ENCODE peak calls at places on chromosomes 6 and 20, in seven cellular contexts. One of them, this sample, is unnamed.

GRCh38 chr6:110395221-110395620 is 20.2 kb downstream of the DDO start:
- DNase-seq in WTC11: no peak
- DNase-seq in brain microvascular endothelial cell: no peak
- DNase-seq in RWPE1: no peak
- DNase-seq in fibroblast of lung: no peak
- DNase-seq in epithelial cell of esophagus: no peak
- DNase-seq in GM13977: no peak
- DNase-seq in this sample: no peak

GRCh38 chr6:4349931-4350330 is 214.6 kb upstream of the ECI2 start:
- DNase-seq in WTC11: no peak
- DNase-seq in brain microvascular endothelial cell: no peak
- DNase-seq in RWPE1: no peak
- DNase-seq in fibroblast of lung: no peak
- DNase-seq in epithelial cell of esophagus: no peak
- DNase-seq in GM13977: no peak
- DNase-seq in this sample: peak

GRCh38 chr6:147621280-147621679 is 112.8 kb downstream of the SAMD5 start:
- DNase-seq in WTC11: no peak
- DNase-seq in brain microvascular endothelial cell: peak
- DNase-seq in RWPE1: no peak
- DNase-seq in fibroblast of lung: peak
- DNase-seq in epithelial cell of esophagus: no peak
- DNase-seq in GM13977: no peak
- DNase-seq in this sample: no peak

GRCh38 chr20:51036827-51037229 is 13.9 kb upstream of the KCNG1 start:
- DNase-seq in WTC11: no peak
- DNase-seq in brain microvascular endothelial cell: no peak
- DNase-seq in RWPE1: no peak
- DNase-seq in fibroblast of lung: no peak
- DNase-seq in epithelial cell of esophagus: peak
- DNase-seq in GM13977: no peak
- DNase-seq in this sample: no peak

GRCh38 chr6:123803862-123804681 is at the start of gene NKAIN2:
- DNase-seq in WTC11: peak
- DNase-seq in brain microvascular endothelial cell: no peak
- DNase-seq in RWPE1: peak
- DNase-seq in fibroblast of lung: no peak
- DNase-seq in epithelial cell of esophagus: peak
- DNase-seq in GM13977: peak
- DNase-seq in this sample: peak

GRCh38 chr20:20363449-20364015 is 4.4 kb upstream of the INSM1 start:
- DNase-seq in WTC11: peak
- DNase-seq in brain microvascular endothelial cell: no peak
- DNase-seq in RWPE1: no peak
- DNase-seq in fibroblast of lung: no peak
- DNase-seq in epithelial cell of esophagus: no peak
- DNase-seq in GM13977: peak
- DNase-seq in this sample: no peak

GRCh38 chr20:47136782-47137181 is 219.7 kb downstream of the ZMYND8 start:
- DNase-seq in WTC11: no peak
- DNase-seq in brain microvascular endothelial cell: no peak
- DNase-seq in RWPE1: no peak
- DNase-seq in fibroblast of lung: no peak
- DNase-seq in epithelial cell of esophagus: no peak
- DNase-seq in GM13977: no peak
- DNase-seq in this sample: no peak

GRCh38 chr6:80548496-80548895 is 442.0 kb downstream of the BCKDHB start:
- DNase-seq in WTC11: no peak
- DNase-seq in brain microvascular endothelial cell: peak
- DNase-seq in RWPE1: no peak
- DNase-seq in fibroblast of lung: peak
- DNase-seq in epithelial cell of esophagus: peak
- DNase-seq in GM13977: no peak
- DNase-seq in this sample: no peak

DNA sequence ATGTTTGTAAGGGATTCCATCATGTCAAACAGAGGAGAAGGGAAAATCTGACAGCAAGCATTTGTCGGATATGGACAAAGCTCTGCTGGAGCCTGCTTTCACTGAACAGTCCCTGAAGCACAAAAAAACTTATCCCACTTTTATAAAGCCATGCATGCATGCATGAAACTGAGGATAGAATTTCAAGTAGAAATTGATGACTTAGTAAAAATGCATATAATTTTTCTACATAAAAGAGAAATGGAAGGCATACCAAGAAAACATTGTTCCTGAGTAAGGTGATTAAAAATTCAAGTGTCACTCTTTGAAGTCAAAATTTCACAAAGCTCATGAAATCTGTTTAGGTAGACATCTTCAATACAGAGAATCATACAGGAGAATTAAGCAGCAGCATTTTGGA is 493.9 kb downstream of the HACE1 start:
- DNase-seq in WTC11: no peak
- DNase-seq in brain microvascular endothelial cell: no peak
- DNase-seq in RWPE1: no peak
- DNase-seq in fibroblast of lung: no peak
- DNase-seq in epithelial cell of esophagus: no peak
- DNase-seq in GM13977: no peak
- DNase-seq in this sample: no peak
- TF ChIP-seq CTCF in WTC11: no peak
- TF ChIP-seq CTCF in brain microvascular endothelial cell: no peak
- TF ChIP-seq CTCF in RWPE1: no peak
- TF ChIP-seq CTCF in fibroblast of lung: no peak
- TF ChIP-seq CTCF in epithelial cell of esophagus: no peak
- TF ChIP-seq CTCF in GM13977: no peak
- TF ChIP-seq CTCF in this sample: no peak

GRCh38 chr6:32430179-32430578 is 9.5 kb upstream of the HLA-DRA start:
- DNase-seq in WTC11: no peak
- DNase-seq in brain microvascular endothelial cell: no peak
- DNase-seq in RWPE1: no peak
- DNase-seq in fibroblast of lung: no peak
- DNase-seq in epithelial cell of esophagus: no peak
- DNase-seq in GM13977: no peak
- DNase-seq in this sample: no peak

GRCh38 chr6:32427218-32427617 is 12.5 kb upstream of the HLA-DRA start:
- DNase-seq in WTC11: no peak
- DNase-seq in brain microvascular endothelial cell: no peak
- DNase-seq in RWPE1: no peak
- DNase-seq in fibroblast of lung: no peak
- DNase-seq in epithelial cell of esophagus: no peak
- DNase-seq in GM13977: no peak
- DNase-seq in this sample: no peak

GRCh38 chr6:32427934-32428474 is 11.7 kb upstream of the HLA-DRA start:
- DNase-seq in WTC11: no peak
- DNase-seq in brain microvascular endothelial cell: no peak
- DNase-seq in RWPE1: no peak
- DNase-seq in fibroblast of lung: no peak
- DNase-seq in epithelial cell of esophagus: no peak
- DNase-seq in GM13977: no peak
- DNase-seq in this sample: no peak

GRCh38 chr6:32431142-32431541 is 8.5 kb upstream of the HLA-DRA start:
- DNase-seq in WTC11: no peak
- DNase-seq in brain microvascular endothelial cell: no peak
- DNase-seq in RWPE1: no peak
- DNase-seq in fibroblast of lung: no peak
- DNase-seq in epithelial cell of esophagus: no peak
- DNase-seq in GM13977: no peak
- DNase-seq in this sample: no peak

DNA sequence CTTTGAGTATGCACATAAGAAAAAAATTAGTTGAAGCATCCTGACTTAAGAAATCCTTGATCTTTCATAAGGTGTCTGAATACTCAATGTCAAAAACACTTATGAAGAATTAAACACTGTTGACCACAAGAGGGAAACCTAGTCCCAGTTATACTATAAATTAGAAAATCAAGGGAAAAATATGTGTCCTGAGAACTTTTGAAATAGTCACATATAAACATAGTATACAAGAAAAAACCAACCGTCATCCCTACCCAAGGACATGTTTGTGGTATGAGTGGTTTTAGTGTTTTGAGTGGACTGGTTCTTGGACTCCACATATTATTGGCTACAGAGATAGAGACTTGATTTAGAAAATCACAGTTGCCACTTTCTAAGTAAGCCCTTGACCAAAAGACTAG is 7.6 kb upstream of the HLA-DRA start:
- DNase-seq in WTC11: no peak
- DNase-seq in brain microvascular endothelial cell: no peak
- DNase-seq in RWPE1: peak
- DNase-seq in fibroblast of lung: peak
- DNase-seq in epithelial cell of esophagus: peak
- DNase-seq in GM13977: peak
- DNase-seq in this sample: no peak
- TF ChIP-seq CTCF in WTC11: no peak
- TF ChIP-seq CTCF in brain microvascular endothelial cell: peak
- TF ChIP-seq CTCF in RWPE1: no peak
- TF ChIP-seq CTCF in fibroblast of lung: no peak
- TF ChIP-seq CTCF in epithelial cell of esophagus: peak
- TF ChIP-seq CTCF in GM13977: peak
- TF ChIP-seq CTCF in this sample: peak

GRCh38 chr6:87473419-87473903 is 687 bp downstream of the SLC35A1 start:
- DNase-seq in WTC11: no peak
- DNase-seq in brain microvascular endothelial cell: peak
- DNase-seq in RWPE1: peak
- DNase-seq in fibroblast of lung: peak
- DNase-seq in epithelial cell of esophagus: peak
- DNase-seq in GM13977: peak
- DNase-seq in this sample: no peak

GRCh38 chr6:87472525-87473418 is at the start of gene SLC35A1:
- DNase-seq in WTC11: peak
- DNase-seq in brain microvascular endothelial cell: peak
- DNase-seq in RWPE1: peak
- DNase-seq in fibroblast of lung: peak
- DNase-seq in epithelial cell of esophagus: peak
- DNase-seq in GM13977: peak
- DNase-seq in this sample: peak
- TF ChIP-seq CTCF in WTC11: no peak
- TF ChIP-seq CTCF in brain microvascular endothelial cell: no peak
- TF ChIP-seq CTCF in RWPE1: no peak
- TF ChIP-seq CTCF in fibroblast of lung: peak
- TF ChIP-seq CTCF in epithelial cell of esophagus: no peak
- TF ChIP-seq CTCF in GM13977: no peak
- TF ChIP-seq CTCF in this sample: peak

GRCh38 chr6:68559716-68560115 is 75.4 kb upstream of the ADGRB3 start:
- DNase-seq in WTC11: no peak
- DNase-seq in brain microvascular endothelial cell: no peak
- DNase-seq in RWPE1: no peak
- DNase-seq in fibroblast of lung: peak
- DNase-seq in epithelial cell of esophagus: peak
- DNase-seq in GM13977: no peak
- DNase-seq in this sample: no peak

GRCh38 chr6:68559052-68559451 is 76.0 kb upstream of the ADGRB3 start:
- DNase-seq in WTC11: no peak
- DNase-seq in brain microvascular endothelial cell: no peak
- DNase-seq in RWPE1: no peak
- DNase-seq in fibroblast of lung: peak
- DNase-seq in epithelial cell of esophagus: no peak
- DNase-seq in GM13977: no peak
- DNase-seq in this sample: no peak
- TF ChIP-seq CTCF in WTC11: no peak
- TF ChIP-seq CTCF in brain microvascular endothelial cell: no peak
- TF ChIP-seq CTCF in RWPE1: no peak
- TF ChIP-seq CTCF in fibroblast of lung: no peak
- TF ChIP-seq CTCF in epithelial cell of esophagus: no peak
- TF ChIP-seq CTCF in GM13977: no peak
- TF ChIP-seq CTCF in this sample: no peak

DNA sequence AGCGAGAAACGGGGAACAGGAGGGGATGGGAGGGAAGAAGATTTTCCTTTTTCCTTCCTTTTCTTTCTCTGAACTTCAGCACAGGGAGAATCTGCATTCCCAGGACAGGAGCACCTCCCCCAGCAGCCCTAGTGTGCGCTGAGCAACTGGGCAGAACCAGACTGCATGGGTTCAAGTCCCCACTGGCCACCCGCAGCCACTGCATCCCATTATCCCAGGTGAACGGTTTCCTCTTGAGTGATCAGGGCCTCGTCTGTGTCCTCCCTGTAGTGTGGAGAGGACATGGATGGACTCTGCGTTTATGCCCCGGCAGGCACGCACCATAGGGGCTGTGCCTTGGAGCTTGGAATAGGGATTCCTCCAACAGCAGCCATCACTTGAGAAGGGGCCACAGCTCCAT is 53.0 kb downstream of the ANKRD60 start:
- DNase-seq in WTC11: no peak
- DNase-seq in brain microvascular endothelial cell: no peak
- DNase-seq in RWPE1: no peak
- DNase-seq in fibroblast of lung: no peak
- DNase-seq in epithelial cell of esophagus: no peak
- DNase-seq in GM13977: no peak
- DNase-seq in this sample: no peak
- TF ChIP-seq CTCF in WTC11: no peak
- TF ChIP-seq CTCF in brain microvascular endothelial cell: peak
- TF ChIP-seq CTCF in RWPE1: no peak
- TF ChIP-seq CTCF in fibroblast of lung: no peak
- TF ChIP-seq CTCF in epithelial cell of esophagus: no peak
- TF ChIP-seq CTCF in GM13977: no peak
- TF ChIP-seq CTCF in this sample: no peak

GRCh38 chr6:70099732-70100131 is 203.2 kb downstream of the COL9A1 start:
- DNase-seq in WTC11: no peak
- DNase-seq in brain microvascular endothelial cell: no peak
- DNase-seq in RWPE1: no peak
- DNase-seq in fibroblast of lung: no peak
- DNase-seq in epithelial cell of esophagus: no peak
- DNase-seq in GM13977: no peak
- DNase-seq in this sample: no peak

GRCh38 chr6:70108230-70108629 is 194.7 kb downstream of the COL9A1 start:
- DNase-seq in WTC11: no peak
- DNase-seq in brain microvascular endothelial cell: peak
- DNase-seq in RWPE1: peak
- DNase-seq in fibroblast of lung: peak
- DNase-seq in epithelial cell of esophagus: peak
- DNase-seq in GM13977: peak
- DNase-seq in this sample: no peak

DNA sequence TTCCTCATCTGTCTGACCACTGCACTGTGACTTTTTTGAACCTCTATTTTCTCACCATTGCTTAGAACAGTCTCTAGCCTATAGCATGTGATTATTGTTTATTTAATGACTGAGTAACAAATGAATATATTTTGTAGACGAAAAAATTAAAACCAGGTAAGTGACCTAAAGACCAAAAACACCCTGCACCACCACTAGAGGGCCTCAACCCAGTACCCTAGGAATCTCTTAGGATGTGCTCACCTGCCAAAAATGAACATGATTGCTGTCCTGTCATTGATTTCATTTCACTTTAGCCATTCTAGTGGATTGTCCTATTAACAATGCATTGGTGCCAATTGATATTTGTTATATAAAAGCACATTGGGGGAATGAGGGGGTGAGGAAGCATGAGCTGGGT is 199.1 kb downstream of the COL9A1 start:
- DNase-seq in WTC11: peak
- DNase-seq in brain microvascular endothelial cell: no peak
- DNase-seq in RWPE1: peak
- DNase-seq in fibroblast of lung: no peak
- DNase-seq in epithelial cell of esophagus: peak
- DNase-seq in GM13977: no peak
- DNase-seq in this sample: no peak
- TF ChIP-seq CTCF in WTC11: peak
- TF ChIP-seq CTCF in brain microvascular endothelial cell: peak
- TF ChIP-seq CTCF in RWPE1: peak
- TF ChIP-seq CTCF in fibroblast of lung: peak
- TF ChIP-seq CTCF in epithelial cell of esophagus: peak
- TF ChIP-seq CTCF in GM13977: peak
- TF ChIP-seq CTCF in this sample: peak

This sample was measured in type B pancreatic cell.